ENCODE peak calls at places on chromosomes 3 and 15, in eight cellular contexts. One of them, this sample, is unnamed.

GRCh38 chr3:194756460-194757355 is 71.0 kb downstream of the FAM43A start:
- DNase-seq in nephron progenitor cell: no peak
- DNase-seq in WERI-Rb-1: no peak
- DNase-seq in central memory CD8-positive, alpha-beta T cell: no peak
- DNase-seq in hippocampal formation: peak; percentile 92
- DNase-seq in ovary: no peak
- DNase-seq in H4: no peak
- DNase-seq in ELR: no peak
- DNase-seq in this sample: no peak

GRCh38 chr3:30551266-30551665 is 55.1 kb upstream of the TGFBR2 start:
- DNase-seq in nephron progenitor cell: no peak
- DNase-seq in WERI-Rb-1: no peak
- DNase-seq in central memory CD8-positive, alpha-beta T cell: no peak
- DNase-seq in hippocampal formation: no peak
- DNase-seq in ovary: no peak
- DNase-seq in H4: no peak
- DNase-seq in ELR: no peak
- DNase-seq in this sample: no peak

GRCh38 chr15:38128389-38128788 is 124.2 kb upstream of the SPRED1 start:
- DNase-seq in nephron progenitor cell: no peak
- DNase-seq in WERI-Rb-1: no peak
- DNase-seq in central memory CD8-positive, alpha-beta T cell: no peak
- DNase-seq in hippocampal formation: peak; percentile 40
- DNase-seq in ovary: no peak
- DNase-seq in H4: no peak
- DNase-seq in ELR: peak; percentile 60
- DNase-seq in this sample: no peak

GRCh38 chr15:85411992-85412538 is 31.7 kb downstream of the AKAP13 start:
- DNase-seq in nephron progenitor cell: no peak
- DNase-seq in WERI-Rb-1: no peak
- DNase-seq in central memory CD8-positive, alpha-beta T cell: no peak
- DNase-seq in hippocampal formation: no peak
- DNase-seq in ovary: no peak
- DNase-seq in H4: no peak
- DNase-seq in ELR: peak; percentile 79
- DNase-seq in this sample: no peak

GRCh38 chr3:155241559-155241958 is 51.9 kb downstream of the STRIT1 start:
- DNase-seq in nephron progenitor cell: no peak
- DNase-seq in WERI-Rb-1: peak; percentile 47
- DNase-seq in central memory CD8-positive, alpha-beta T cell: no peak
- DNase-seq in hippocampal formation: no peak
- DNase-seq in ovary: no peak
- DNase-seq in H4: no peak
- DNase-seq in ELR: peak; percentile 34
- DNase-seq in this sample: no peak

GRCh38 chr3:187982149-187982548 is 171.8 kb upstream of the LPP start:
- DNase-seq in nephron progenitor cell: no peak
- DNase-seq in WERI-Rb-1: no peak
- DNase-seq in central memory CD8-positive, alpha-beta T cell: no peak
- DNase-seq in hippocampal formation: no peak
- DNase-seq in ovary: no peak
- DNase-seq in H4: no peak
- DNase-seq in ELR: no peak
- DNase-seq in this sample: no peak

GRCh38 chr3:187036394-187036793 is 102.9 kb downstream of the RPL39L start:
- DNase-seq in nephron progenitor cell: no peak
- DNase-seq in WERI-Rb-1: no peak
- DNase-seq in central memory CD8-positive, alpha-beta T cell: no peak
- DNase-seq in hippocampal formation: no peak
- DNase-seq in ovary: no peak
- DNase-seq in H4: no peak
- DNase-seq in ELR: no peak
- DNase-seq in this sample: no peak

GRCh38 chr15:72197460-72198409 is at the start of gene GRAMD2A:
- DNase-seq in nephron progenitor cell: peak; percentile 69
- DNase-seq in WERI-Rb-1: peak; percentile 47
- DNase-seq in central memory CD8-positive, alpha-beta T cell: no peak
- DNase-seq in hippocampal formation: no peak
- DNase-seq in ovary: no peak
- DNase-seq in H4: no peak
- DNase-seq in ELR: peak; percentile 65
- DNase-seq in this sample: peak; percentile 66

GRCh38 chr3:152073267-152073666 is 195.5 kb upstream of the MBNL1 start:
- DNase-seq in nephron progenitor cell: no peak
- DNase-seq in WERI-Rb-1: no peak
- DNase-seq in central memory CD8-positive, alpha-beta T cell: no peak
- DNase-seq in hippocampal formation: no peak
- DNase-seq in ovary: no peak
- DNase-seq in H4: peak; percentile 25
- DNase-seq in ELR: peak; percentile 40
- DNase-seq in this sample: no peak

GRCh38 chr3:129103296-129103695 is 18.3 kb downstream of the RAB43 start:
- DNase-seq in nephron progenitor cell: no peak
- DNase-seq in WERI-Rb-1: no peak
- DNase-seq in central memory CD8-positive, alpha-beta T cell: no peak
- DNase-seq in hippocampal formation: no peak
- DNase-seq in ovary: no peak
- DNase-seq in H4: no peak
- DNase-seq in ELR: no peak
- DNase-seq in this sample: no peak

GRCh38 chr15:41881925-41882688 is 11.7 kb downstream of the SPTBN5 start:
- DNase-seq in nephron progenitor cell: peak; percentile 54
- DNase-seq in WERI-Rb-1: no peak
- DNase-seq in central memory CD8-positive, alpha-beta T cell: no peak
- DNase-seq in hippocampal formation: no peak
- DNase-seq in ovary: peak; percentile 43
- DNase-seq in H4: no peak
- DNase-seq in ELR: no peak
- DNase-seq in this sample: no peak

GRCh38 chr3:36244728-36245127 is 135.6 kb upstream of the STAC start:
- DNase-seq in nephron progenitor cell: no peak
- DNase-seq in WERI-Rb-1: no peak
- DNase-seq in central memory CD8-positive, alpha-beta T cell: no peak
- DNase-seq in hippocampal formation: no peak
- DNase-seq in ovary: no peak
- DNase-seq in H4: no peak
- DNase-seq in ELR: peak; percentile 64
- DNase-seq in this sample: no peak